ENCODE peak calls at places on chromosome 19, in six cellular contexts. B, O, T, S, K and N are unnamed samples.

GRCh38 chr19:12841094-12841493 is 2.8 kb downstream of the MAST1 start:
- DNase-seq in S (no peak), O (no peak), K (no peak), B (no peak), T (peak; percentile 100), N (no peak)

GRCh38 chr19:5334366-5334739 is 6.3 kb downstream of the PTPRS start:
- DNase-seq in O (no peak), K (no peak), S (no peak), T (no peak), B (no peak), N (no peak)

GRCh38 chr19:46745521-46746280 is at the start of gene FKRP:
- DNase-seq in T (peak; percentile 56), B (no peak), K (no peak), O (no peak), S (no peak), N (no peak)

GRCh38 chr19:7460562-7460966 is 28.3 kb downstream of the PEX11G start:
- DNase-seq in O (no peak), T (no peak), S (no peak), K (no peak), B (no peak), N (no peak)

GRCh38 chr19:40704491-40705361 is 12.0 kb downstream of the COQ8B start:
- DNase-seq in S (no peak), O (no peak), B (no peak), K (no peak), T (no peak), N (no peak)

GRCh38 chr19:33459691-33460090 is 61.9 kb downstream of the PEPD start:
- DNase-seq in O (no peak), B (no peak), K (no peak), S (peak; percentile 27), T (no peak), N (no peak)

GRCh38 chr19:13597625-13598024 is 91.3 kb upstream of the CACNA1A start:
- DNase-seq in T (peak; percentile 76), O (peak; percentile 68), B (no peak), S (no peak), K (peak; percentile 25), N (no peak)

GRCh38 chr19:57434386-57435061 is 601 bp upstream of the ZNF749 start:
- DNase-seq in O (no peak), S (no peak), T (peak; percentile 80), B (no peak), K (no peak), N (no peak)

GRCh38 chr19:11964496-11964857 is 363 bp upstream of the ZNF763 start:
- DNase-seq in K (no peak), T (peak; percentile 43), S (no peak), O (no peak), B (no peak), N (no peak)

GRCh38 chr19:33795370-33796163 is 1.1 kb upstream of the KCTD15 start:
- DNase-seq in S (peak; percentile 77), K (no peak), O (peak; percentile 61), B (no peak), T (peak; percentile 93), N (no peak)

GRCh38 chr19:43820098-43820860 is 6.8 kb upstream of the ZNF283 start:
- DNase-seq in K (no peak), S (peak; percentile 52), O (no peak), T (peak; percentile 91), B (no peak), N (no peak)

GRCh38 chr19:55391191-55391670 is 5.5 kb downstream of the RPL28 start:
- DNase-seq in B (no peak), T (no peak), O (no peak), S (no peak), K (no peak), N (no peak)

GRCh38 chr19:5621945-5622464 is 571 bp downstream of the SAFB2 start:
- DNase-seq in S (no peak), B (no peak), T (peak; percentile 21), O (no peak), K (no peak), N (no peak)

GRCh38 chr19:35552534-35553384 is 7.3 kb downstream of the TMEM147 start:
- DNase-seq in B (no peak), O (no peak), K (no peak), S (no peak), T (no peak), N (no peak)

GRCh38 chr19:33385956-33386355 is 12.4 kb downstream of the CEBPG start:
- DNase-seq in O (no peak), K (no peak), B (no peak), S (peak; percentile 37), T (no peak), N (no peak)

GRCh38 chr19:7545904-7546303 is 10.4 kb downstream of the PNPLA6 start:
- DNase-seq in S (no peak), O (no peak), K (no peak), B (no peak), T (no peak), N (no peak)

GRCh38 chr19:5578094-5578846 is 10.5 kb upstream of the TINCR start:
- DNase-seq in K (no peak), B (no peak), T (peak; percentile 83), O (peak; percentile 84), S (peak; percentile 75), N (no peak)

GRCh38 chr19:32362318-32362691 is 16.9 kb downstream of the ZNF507 start:
- DNase-seq in B (no peak), O (no peak), K (no peak), S (no peak), T (no peak), N (no peak)

GRCh38 chr19:32830231-32831014 is 39.1 kb downstream of the SLC7A9 start:
- DNase-seq in O (no peak), T (no peak), K (no peak), S (no peak), B (no peak), N (no peak)

GRCh38 chr19:55675661-55676354 is 782 bp downstream of the EPN1 start:
- DNase-seq in S (no peak), O (no peak), T (no peak), B (no peak), K (no peak), N (no peak)

GRCh38 chr19:34172661-34173144 is 399 bp downstream of the LSM14A start:
- DNase-seq in K (no peak), T (no peak), S (no peak), B (no peak), O (peak; percentile 23), N (no peak)

GRCh38 chr19:27675771-27676170 is 1537.2 kb downstream of the UQCRFS1 start:
- DNase-seq in T (no peak), S (no peak), O (no peak), B (no peak), K (no peak), N (no peak)

GRCh38 chr19:44723952-44724319 is 24.6 kb upstream of the BCL3 start:
- DNase-seq in B (peak; percentile 95), T (peak; percentile 88), O (peak; percentile 74), S (peak; percentile 87), K (peak; percentile 54), N (no peak)

GRCh38 chr19:5613466-5613865 is 9.1 kb downstream of the SAFB2 start:
- DNase-seq in T (no peak), O (no peak), S (no peak), B (no peak), K (no peak), N (no peak)

DNA sequence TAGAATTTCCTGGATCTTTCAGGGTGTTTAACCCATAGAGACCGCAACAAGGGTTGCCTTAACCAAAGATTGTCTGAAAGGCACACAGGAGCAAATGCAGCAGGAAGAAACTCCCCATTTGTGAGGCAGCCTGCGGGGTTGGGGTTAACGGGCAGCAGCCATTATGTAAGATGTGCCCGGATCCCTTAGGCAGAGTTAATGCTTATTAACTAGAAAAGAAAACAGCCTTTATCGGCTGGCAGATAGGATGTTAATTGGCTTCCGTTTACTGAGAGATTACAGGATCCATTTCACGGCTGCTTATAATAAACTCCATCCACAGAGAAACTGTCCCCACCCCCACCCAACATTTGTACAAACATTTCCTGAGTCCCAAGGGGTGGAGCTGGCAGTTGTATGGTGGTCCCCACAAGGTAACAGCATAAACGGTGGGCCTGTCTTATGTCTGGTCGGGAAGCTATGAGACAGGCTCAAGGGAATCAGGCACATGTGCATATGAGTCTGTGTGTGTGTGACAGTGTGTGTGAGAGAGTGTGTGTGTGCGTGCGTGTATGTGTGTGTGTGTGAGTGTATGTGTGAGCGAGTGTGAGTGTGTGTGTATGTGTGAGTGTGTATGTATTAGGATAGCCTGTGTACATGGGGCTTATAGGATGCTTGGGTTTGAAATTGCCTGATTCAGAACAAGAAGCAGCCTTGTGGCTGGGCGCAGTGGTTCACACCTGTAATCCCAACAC is 10.5 kb downstream of the SLC25A42 start:
- DNase-seq in O (no peak), B (no peak), S (no peak), K (no peak), T (no peak), N (no peak)
- TF ChIP-seq POLR2AphosphoS5 in O (no peak), B (no peak), S (no peak), K (no peak), T (no peak), N (no peak)

GRCh38 chr19:754530-754929 is 3.6 kb downstream of the MISP start:
- DNase-seq in B (no peak), S (no peak), T (no peak), K (no peak), O (no peak), N (no peak)

GRCh38 chr19:755063-755462 is 4.2 kb downstream of the MISP start:
- DNase-seq in O (no peak), T (no peak), S (no peak), B (no peak), K (no peak), N (no peak)

GRCh38 chr19:751501-752341 is 809 bp downstream of the MISP start:
- DNase-seq in O (no peak), K (no peak), B (no peak), S (no peak), T (no peak), N (no peak)

GRCh38 chr19:750640-751423 is at the start of gene MISP:
- DNase-seq in B (no peak), S (no peak), T (no peak), K (no peak), O (no peak), N (no peak)

GRCh38 chr19:752652-753517 is 2.0 kb downstream of the MISP start:
- DNase-seq in O (no peak), K (no peak), S (peak; percentile 71), T (no peak), B (no peak), N (no peak)
- TF ChIP-seq POLR2AphosphoS5 in O (no peak), K (no peak), S (no peak), T (no peak), B (no peak), N (no peak)

DNA sequence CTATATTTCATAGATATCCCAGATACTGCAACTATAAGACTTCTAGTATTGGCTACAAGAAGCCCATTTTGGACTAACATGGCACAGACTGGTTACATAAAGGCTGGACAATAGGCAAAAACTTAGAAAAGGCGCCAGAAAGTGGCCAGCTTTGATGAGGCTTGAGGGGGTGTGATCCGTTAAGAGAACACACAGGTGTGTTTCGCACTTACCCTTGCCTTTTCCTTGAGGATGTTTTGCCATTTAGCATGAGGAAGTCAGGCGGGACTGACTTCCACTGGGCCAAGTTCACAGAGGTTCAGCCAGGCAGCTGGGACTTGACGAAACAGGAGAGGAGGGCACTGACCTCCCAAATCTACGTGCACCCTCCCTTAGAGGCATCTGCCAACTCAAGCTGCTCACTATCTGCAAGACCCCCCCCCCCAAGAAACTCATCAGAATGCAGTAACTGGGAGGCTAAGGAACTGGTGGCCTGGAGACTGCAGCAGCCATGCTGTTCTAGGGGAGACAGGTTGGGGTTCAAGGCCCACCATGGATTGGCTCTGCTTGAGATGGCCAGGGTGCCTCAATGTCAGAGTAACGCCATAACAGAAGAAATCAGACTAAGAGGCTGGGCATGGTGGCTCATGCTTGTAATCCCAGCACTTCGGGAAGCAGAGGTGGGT is 4.5 kb upstream of the LIN7B start:
- DNase-seq in O (no peak), B (no peak), K (no peak), T (no peak), S (no peak), N (no peak)
- TF ChIP-seq POLR2AphosphoS5 in O (no peak), B (no peak), K (no peak), T (no peak), S (no peak), N (no peak)

GRCh38 chr19:58519087-58519354 is 589 bp downstream of the ZBTB45 start:
- DNase-seq in B (no peak), T (peak; percentile 92), K (no peak), O (no peak), S (peak; percentile 74), N (no peak)
- TF ChIP-seq POLR2AphosphoS5 in B (no peak), T (peak; percentile 27), K (no peak), O (peak; percentile 1), S (no peak), N (no peak)